ENCODE peak calls at places on chromosome 2, in seven cellular contexts. T is HCT116; F is HCEC 1CT; D is PC-3; W is activated CD4-positive, CD25-positive, alpha-beta regulatory T cell; I is activated CD8-positive, alpha-beta memory T cell treated with anti-CD3 and anti-CD28 coated beads, Interleukin-2, amount 50 U/mL, for 4 hours; J is activated naive CD4-positive, alpha-beta T cell treated with anti-CD3 and anti-CD28 coated beads, Interleukin-2, amount 10 ng/mL, durations not matched to agents 7 days and 5 days. M is an unnamed sample.

GRCh38 chr2:206443735-206444527 is 599 bp downstream of the ADAM23 start:
- DNase-seq in I (no peak), J (peak; percentile 30), T (no peak), W (no peak), F (no peak), D (peak; percentile 10), M (no peak)

GRCh38 chr2:146324954-146325353 is 1519.9 kb upstream of the ACVR2A start:
- DNase-seq in T (no peak), I (no peak), W (no peak), D (peak; percentile 83), J (no peak), F (peak; percentile 84), M (no peak)

GRCh38 chr2:6325616-6326015 is 540.1 kb downstream of the CMPK2 start:
- DNase-seq in D (no peak), W (no peak), I (no peak), F (no peak), T (no peak), J (no peak), M (no peak)

GRCh38 chr2:128342550-128342949 is 23.9 kb upstream of the HS6ST1 start:
- DNase-seq in W (no peak), J (no peak), T (no peak), D (no peak), F (no peak), I (no peak), M (no peak)

GRCh38 chr2:73836141-73836943 is 7.6 kb downstream of the STAMBP start:
- DNase-seq in D (no peak), J (no peak), W (no peak), T (no peak), F (no peak), I (no peak), M (no peak)

GRCh38 chr2:235896061-235896460 is 272.1 kb downstream of the GBX2 start:
- DNase-seq in I (no peak), T (no peak), F (no peak), J (no peak), D (no peak), W (no peak), M (no peak)

GRCh38 chr2:160068906-160069305 is 6.5 kb upstream of the PLA2R1 start:
- DNase-seq in D (no peak), T (no peak), J (no peak), F (no peak), W (no peak), I (no peak), M (no peak)

GRCh38 chr2:173822889-173823485 is 142.2 kb downstream of the SP3 start:
- DNase-seq in W (no peak), I (no peak), F (no peak), D (no peak), J (no peak), T (no peak), M (no peak)

GRCh38 chr2:224442092-224442999 is 40.4 kb upstream of the FAM124B start:
- DNase-seq in I (no peak), W (no peak), D (peak; percentile 23), F (no peak), T (no peak), J (peak; percentile 22), M (no peak)

GRCh38 chr2:121197369-121198091 is 87.5 kb downstream of the TFCP2L1 start:
- DNase-seq in T (no peak), I (no peak), W (no peak), F (peak; percentile 46), J (no peak), D (peak; percentile 62), M (no peak)

GRCh38 chr2:27262379-27263286 is at the start of gene SLC30A3:
- DNase-seq in J (peak; percentile 87), W (peak; percentile 20), D (no peak), T (peak; percentile 44), F (peak; percentile 51), I (peak; percentile 74), M (peak; percentile 31)

GRCh38 chr2:108573070-108573469 is 38.8 kb downstream of the LIMS1 start:
- DNase-seq in D (peak; percentile 45), J (no peak), W (no peak), T (no peak), F (peak; percentile 88), I (no peak), M (no peak)

GRCh38 chr2:96529376-96530143 is 7.0 kb upstream of the ARID5A start:
- DNase-seq in I (no peak), T (no peak), F (no peak), W (no peak), J (no peak), D (no peak), M (no peak)

GRCh38 chr2:150508497-150509137 is 21.1 kb upstream of the RND3 start:
- DNase-seq in J (no peak), T (no peak), I (no peak), F (no peak), D (no peak), W (no peak), M (no peak)

GRCh38 chr2:112642961-112643360 is 2.8 kb upstream of the SLC20A1 start:
- DNase-seq in F (no peak), T (no peak), W (no peak), D (no peak), I (no peak), J (no peak), M (no peak)

GRCh38 chr2:28293416-28293815 is 99.2 kb upstream of the FOSL2 start:
- DNase-seq in D (no peak), J (no peak), F (no peak), T (no peak), I (no peak), W (no peak), M (no peak)

GRCh38 chr2:119548516-119549120 is 4.4 kb downstream of the CFAP221 start:
- DNase-seq in F (no peak), W (no peak), D (no peak), T (no peak), J (no peak), I (no peak), M (no peak)

M was measured in activated gamma-delta T cell.